ENCODE peak calls at places on chromosome 20, in nine cellular contexts. One of them, this sample, is unnamed.

GRCh38 chr20:57715268-57715904 is 5.6 kb upstream of the PMEPA1 start:
- DNase-seq in sigmoid colon: no peak
- DNase-seq in AG09319: no peak
- DNase-seq in stomach: no peak
- DNase-seq in GM12865: no peak
- DNase-seq in HFFc6: no peak
- DNase-seq in brain microvascular endothelial cell: no peak
- DNase-seq in testis: no peak
- DNase-seq in CD8-positive, alpha-beta T cell: no peak
- DNase-seq in this sample: no peak

GRCh38 chr20:25039697-25040437 is 18.1 kb downstream of the ACSS1 start:
- DNase-seq in HFFc6: no peak
- DNase-seq in GM12865: no peak
- DNase-seq in AG09319: peak
- DNase-seq in sigmoid colon: peak
- DNase-seq in CD8-positive, alpha-beta T cell: no peak
- DNase-seq in brain microvascular endothelial cell: no peak
- DNase-seq in testis: peak
- DNase-seq in stomach: peak
- DNase-seq in this sample: no peak

GRCh38 chr20:1935696-1936366 is 40.6 kb downstream of the SIRPA start:
- DNase-seq in stomach: no peak
- DNase-seq in AG09319: no peak
- DNase-seq in CD8-positive, alpha-beta T cell: no peak
- DNase-seq in HFFc6: no peak
- DNase-seq in testis: peak
- DNase-seq in GM12865: no peak
- DNase-seq in sigmoid colon: peak
- DNase-seq in brain microvascular endothelial cell: no peak
- DNase-seq in this sample: no peak

GRCh38 chr20:48157970-48158369 is 372.7 kb upstream of the SULF2 start:
- DNase-seq in AG09319: no peak
- DNase-seq in HFFc6: no peak
- DNase-seq in GM12865: no peak
- DNase-seq in testis: peak
- DNase-seq in CD8-positive, alpha-beta T cell: no peak
- DNase-seq in stomach: no peak
- DNase-seq in brain microvascular endothelial cell: no peak
- DNase-seq in sigmoid colon: no peak
- DNase-seq in this sample: no peak

GRCh38 chr20:1225729-1226313 is at the start of gene RAD21L1:
- DNase-seq in stomach: peak
- DNase-seq in GM12865: peak
- DNase-seq in sigmoid colon: peak
- DNase-seq in AG09319: peak
- DNase-seq in CD8-positive, alpha-beta T cell: peak
- DNase-seq in testis: peak
- DNase-seq in HFFc6: peak
- DNase-seq in brain microvascular endothelial cell: peak
- DNase-seq in this sample: peak

GRCh38 chr20:17841751-17842191 is 126.8 kb downstream of the SNX5 start:
- DNase-seq in testis: peak
- DNase-seq in HFFc6: no peak
- DNase-seq in brain microvascular endothelial cell: no peak
- DNase-seq in sigmoid colon: peak
- DNase-seq in AG09319: no peak
- DNase-seq in stomach: no peak
- DNase-seq in GM12865: no peak
- DNase-seq in CD8-positive, alpha-beta T cell: no peak
- DNase-seq in this sample: no peak

GRCh38 chr20:35791823-35792222 is 20.0 kb downstream of the PHF20 start:
- DNase-seq in GM12865: no peak
- DNase-seq in AG09319: peak
- DNase-seq in HFFc6: peak
- DNase-seq in sigmoid colon: no peak
- DNase-seq in stomach: no peak
- DNase-seq in brain microvascular endothelial cell: no peak
- DNase-seq in testis: no peak
- DNase-seq in CD8-positive, alpha-beta T cell: no peak
- DNase-seq in this sample: no peak

GRCh38 chr20:63495771-63496403 is 3.0 kb downstream of the EEF1A2 start:
- DNase-seq in stomach: peak
- DNase-seq in CD8-positive, alpha-beta T cell: peak
- DNase-seq in sigmoid colon: peak
- DNase-seq in brain microvascular endothelial cell: no peak
- DNase-seq in GM12865: peak
- DNase-seq in HFFc6: peak
- DNase-seq in testis: peak
- DNase-seq in AG09319: no peak
- DNase-seq in this sample: peak

GRCh38 chr20:20237093-20237959 is 130.6 kb upstream of the INSM1 start:
- DNase-seq in testis: peak
- DNase-seq in CD8-positive, alpha-beta T cell: peak
- DNase-seq in AG09319: no peak
- DNase-seq in HFFc6: peak
- DNase-seq in sigmoid colon: no peak
- DNase-seq in stomach: peak
- DNase-seq in GM12865: peak
- DNase-seq in brain microvascular endothelial cell: peak
- DNase-seq in this sample: peak

GRCh38 chr20:60785817-60786216 is 466.2 kb upstream of the CDH4 start:
- DNase-seq in testis: peak
- DNase-seq in GM12865: no peak
- DNase-seq in AG09319: no peak
- DNase-seq in HFFc6: no peak
- DNase-seq in stomach: no peak
- DNase-seq in brain microvascular endothelial cell: no peak
- DNase-seq in CD8-positive, alpha-beta T cell: no peak
- DNase-seq in sigmoid colon: no peak
- DNase-seq in this sample: no peak

GRCh38 chr20:1434571-1435336 is 31.9 kb downstream of the NSFL1C start:
- DNase-seq in stomach: peak
- DNase-seq in testis: no peak
- DNase-seq in GM12865: peak
- DNase-seq in sigmoid colon: no peak
- DNase-seq in brain microvascular endothelial cell: peak
- DNase-seq in AG09319: peak
- DNase-seq in HFFc6: peak
- DNase-seq in CD8-positive, alpha-beta T cell: peak
- DNase-seq in this sample: no peak

GRCh38 chr20:49286689-49287551 is 9.1 kb upstream of the ZNFX1 start:
- DNase-seq in AG09319: no peak
- DNase-seq in brain microvascular endothelial cell: no peak
- DNase-seq in CD8-positive, alpha-beta T cell: no peak
- DNase-seq in sigmoid colon: no peak
- DNase-seq in HFFc6: peak
- DNase-seq in testis: no peak
- DNase-seq in stomach: no peak
- DNase-seq in GM12865: peak
- DNase-seq in this sample: peak

GRCh38 chr20:37627767-37628130 is 66.1 kb upstream of the CTNNBL1 start:
- DNase-seq in HFFc6: no peak
- DNase-seq in testis: no peak
- DNase-seq in AG09319: no peak
- DNase-seq in sigmoid colon: no peak
- DNase-seq in GM12865: no peak
- DNase-seq in brain microvascular endothelial cell: no peak
- DNase-seq in CD8-positive, alpha-beta T cell: no peak
- DNase-seq in stomach: no peak
- DNase-seq in this sample: peak

GRCh38 chr20:21702553-21703467 is 2.7 kb upstream of the PAX1 start:
- DNase-seq in HFFc6: no peak
- DNase-seq in testis: peak
- DNase-seq in sigmoid colon: peak
- DNase-seq in CD8-positive, alpha-beta T cell: no peak
- DNase-seq in AG09319: no peak
- DNase-seq in brain microvascular endothelial cell: peak
- DNase-seq in GM12865: peak
- DNase-seq in stomach: no peak
- DNase-seq in this sample: no peak

GRCh38 chr20:10093087-10093591 is 58.4 kb downstream of the ANKEF1 start:
- DNase-seq in stomach: no peak
- DNase-seq in CD8-positive, alpha-beta T cell: no peak
- DNase-seq in testis: no peak
- DNase-seq in GM12865: no peak
- DNase-seq in AG09319: no peak
- DNase-seq in brain microvascular endothelial cell: peak
- DNase-seq in HFFc6: peak
- DNase-seq in sigmoid colon: no peak
- DNase-seq in this sample: peak

GRCh38 chr20:45288860-45289259 is 17.8 kb upstream of the RBPJL start:
- DNase-seq in CD8-positive, alpha-beta T cell: no peak
- DNase-seq in brain microvascular endothelial cell: no peak
- DNase-seq in stomach: no peak
- DNase-seq in GM12865: no peak
- DNase-seq in AG09319: no peak
- DNase-seq in testis: no peak
- DNase-seq in sigmoid colon: no peak
- DNase-seq in HFFc6: no peak
- DNase-seq in this sample: no peak

GRCh38 chr20:667351-668034 is 8.1 kb downstream of the SCRT2 start:
- DNase-seq in GM12865: peak
- DNase-seq in stomach: peak
- DNase-seq in HFFc6: no peak
- DNase-seq in testis: peak
- DNase-seq in AG09319: no peak
- DNase-seq in CD8-positive, alpha-beta T cell: peak
- DNase-seq in brain microvascular endothelial cell: peak
- DNase-seq in sigmoid colon: no peak
- DNase-seq in this sample: peak

GRCh38 chr20:25421107-25421506 is 13.6 kb downstream of the GINS1 start:
- DNase-seq in testis: no peak
- DNase-seq in sigmoid colon: no peak
- DNase-seq in HFFc6: no peak
- DNase-seq in CD8-positive, alpha-beta T cell: no peak
- DNase-seq in brain microvascular endothelial cell: no peak
- DNase-seq in GM12865: no peak
- DNase-seq in stomach: no peak
- DNase-seq in AG09319: no peak
- DNase-seq in this sample: no peak

GRCh38 chr20:34022154-34022842 is 28.6 kb downstream of the RALY start:
- DNase-seq in brain microvascular endothelial cell: no peak
- DNase-seq in GM12865: peak
- DNase-seq in AG09319: no peak
- DNase-seq in testis: no peak
- DNase-seq in sigmoid colon: no peak
- DNase-seq in HFFc6: peak
- DNase-seq in stomach: no peak
- DNase-seq in CD8-positive, alpha-beta T cell: no peak
- DNase-seq in this sample: peak

GRCh38 chr20:32439132-32439829 is 81.2 kb downstream of the ASXL1 start:
- DNase-seq in testis: peak
- DNase-seq in stomach: no peak
- DNase-seq in AG09319: peak
- DNase-seq in GM12865: no peak
- DNase-seq in HFFc6: peak
- DNase-seq in brain microvascular endothelial cell: peak
- DNase-seq in sigmoid colon: peak
- DNase-seq in CD8-positive, alpha-beta T cell: no peak
- DNase-seq in this sample: no peak
- TF ChIP-seq CTCF in testis: no peak
- TF ChIP-seq CTCF in stomach: no peak
- TF ChIP-seq CTCF in AG09319: no peak
- TF ChIP-seq CTCF in GM12865: no peak
- TF ChIP-seq CTCF in HFFc6: peak
- TF ChIP-seq CTCF in brain microvascular endothelial cell: peak
- TF ChIP-seq CTCF in sigmoid colon: no peak
- TF ChIP-seq CTCF in CD8-positive, alpha-beta T cell: no peak
- TF ChIP-seq CTCF in this sample: peak

DNA sequence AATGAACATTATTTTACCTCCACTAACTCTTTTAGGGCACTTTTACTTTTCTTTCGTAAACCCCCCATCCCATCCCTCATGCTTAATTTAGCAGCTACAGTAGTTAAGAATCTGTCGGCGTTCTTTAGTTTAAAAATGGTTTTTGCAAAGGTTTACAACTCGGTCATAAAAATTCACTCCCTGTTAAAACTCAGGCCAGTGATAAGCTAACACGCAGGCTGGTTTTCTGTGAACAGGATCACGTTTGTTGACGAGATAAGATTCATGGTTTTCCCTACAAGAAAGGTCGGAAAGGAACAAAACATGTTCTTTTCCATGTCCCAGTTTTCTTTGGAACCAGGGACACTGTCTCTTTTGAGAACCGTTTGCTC is 101.1 kb downstream of the TOX2 start:
- DNase-seq in GM12865: no peak
- DNase-seq in AG09319: no peak
- DNase-seq in stomach: no peak
- DNase-seq in brain microvascular endothelial cell: no peak
- DNase-seq in CD8-positive, alpha-beta T cell: no peak
- DNase-seq in HFFc6: no peak
- DNase-seq in sigmoid colon: no peak
- DNase-seq in testis: no peak
- DNase-seq in this sample: no peak
- TF ChIP-seq CTCF in GM12865: no peak
- TF ChIP-seq CTCF in AG09319: no peak
- TF ChIP-seq CTCF in stomach: no peak
- TF ChIP-seq CTCF in brain microvascular endothelial cell: no peak
- TF ChIP-seq CTCF in CD8-positive, alpha-beta T cell: no peak
- TF ChIP-seq CTCF in HFFc6: no peak
- TF ChIP-seq CTCF in sigmoid colon: no peak
- TF ChIP-seq CTCF in testis: no peak
- TF ChIP-seq CTCF in this sample: no peak

GRCh38 chr20:46463852-46464251 is 49.5 kb downstream of the ZNF334 start:
- DNase-seq in testis: no peak
- DNase-seq in GM12865: no peak
- DNase-seq in AG09319: no peak
- DNase-seq in brain microvascular endothelial cell: no peak
- DNase-seq in sigmoid colon: no peak
- DNase-seq in HFFc6: no peak
- DNase-seq in stomach: no peak
- DNase-seq in CD8-positive, alpha-beta T cell: no peak
- DNase-seq in this sample: no peak
- TF ChIP-seq CTCF in testis: no peak
- TF ChIP-seq CTCF in GM12865: no peak
- TF ChIP-seq CTCF in AG09319: no peak
- TF ChIP-seq CTCF in brain microvascular endothelial cell: no peak
- TF ChIP-seq CTCF in sigmoid colon: no peak
- TF ChIP-seq CTCF in HFFc6: no peak
- TF ChIP-seq CTCF in stomach: no peak
- TF ChIP-seq CTCF in CD8-positive, alpha-beta T cell: no peak
- TF ChIP-seq CTCF in this sample: no peak

DNA sequence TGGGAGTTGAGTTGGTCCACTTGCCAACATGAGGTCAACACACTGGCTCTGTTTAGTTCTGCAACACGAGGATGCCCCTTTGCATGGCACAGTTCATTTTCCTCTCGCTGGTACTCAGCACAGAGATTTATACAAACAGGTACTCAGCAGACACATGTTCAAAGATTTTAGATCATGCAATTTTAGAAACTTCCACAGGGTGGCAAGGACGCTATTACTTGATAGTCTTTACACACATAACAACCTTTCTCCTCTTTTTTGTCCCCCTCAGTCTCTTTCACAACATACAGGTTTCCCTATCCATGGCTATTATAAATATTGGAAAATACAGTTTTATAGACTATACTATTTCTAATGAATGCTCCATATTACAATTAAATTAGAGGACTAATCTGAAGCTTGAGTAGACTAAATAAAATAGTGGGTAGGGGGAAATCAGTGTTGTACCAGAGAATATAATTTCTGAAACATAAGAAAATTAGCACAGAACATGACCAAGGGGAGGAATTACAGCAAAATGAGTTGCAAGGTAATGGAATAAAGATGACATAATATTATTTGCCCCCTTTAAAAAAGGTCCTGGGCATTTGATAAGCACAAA is 331.8 kb upstream of the BTBD3 start:
- DNase-seq in brain microvascular endothelial cell: peak
- DNase-seq in CD8-positive, alpha-beta T cell: no peak
- DNase-seq in HFFc6: peak
- DNase-seq in testis: no peak
- DNase-seq in AG09319: no peak
- DNase-seq in stomach: no peak
- DNase-seq in sigmoid colon: no peak
- DNase-seq in GM12865: no peak
- DNase-seq in this sample: peak
- TF ChIP-seq CTCF in brain microvascular endothelial cell: peak
- TF ChIP-seq CTCF in CD8-positive, alpha-beta T cell: no peak
- TF ChIP-seq CTCF in HFFc6: peak
- TF ChIP-seq CTCF in testis: no peak
- TF ChIP-seq CTCF in AG09319: peak
- TF ChIP-seq CTCF in stomach: no peak
- TF ChIP-seq CTCF in sigmoid colon: peak
- TF ChIP-seq CTCF in GM12865: no peak
- TF ChIP-seq CTCF in this sample: no peak

This sample was measured in Calu3.